ENCODE peak calls at places on chromosomes 11 and 22, in four cellular contexts. C is mammary epithelial cell; K is pancreas; B is CD8-positive, alpha-beta T cell. M is an unnamed sample.

GRCh38 chr22:49959782-49960158 is 802 bp upstream of the PIM3 start:
- DNase-seq in C (peak; percentile 76), K (peak; percentile 55), B (no peak), M (peak; percentile 38)

GRCh38 chr22:30396871-30397655 is at the start of gene SEC14L2:
- DNase-seq in C (peak; percentile 57), K (peak; percentile 60), B (peak; percentile 74), M (peak; percentile 53)

GRCh38 chr11:120350637-120351036 is 14.4 kb downstream of the ARHGEF12 start:
- DNase-seq in C (no peak), K (no peak), B (no peak), M (no peak)

GRCh38 chr22:25749420-25750169 is 7.6 kb downstream of the MYO18B start:
- DNase-seq in C (no peak), K (no peak), B (no peak), M (no peak)

GRCh38 chr11:20276661-20277000 is 86.9 kb upstream of the HTATIP2 start:
- DNase-seq in C (no peak), K (no peak), B (no peak), M (no peak)

GRCh38 chr11:92837595-92837994 is 131.9 kb upstream of the MTNR1B start:
- DNase-seq in C (peak; percentile 88), K (no peak), B (no peak), M (no peak)

GRCh38 chr11:61339490-61339878 is 6.5 kb downstream of the TKFC start:
- DNase-seq in C (no peak), K (no peak), B (no peak), M (no peak)

GRCh38 chr11:2268911-2269600 is 1.3 kb downstream of the ASCL2 start:
- DNase-seq in C (peak; percentile 47), K (no peak), B (peak; percentile 63), M (peak; percentile 73)

GRCh38 chr22:43228330-43228729 is 41.4 kb upstream of the TTLL12 start:
- DNase-seq in C (no peak), K (no peak), B (peak; percentile 26), M (peak; percentile 11)

GRCh38 chr22:39250838-39251237 is 6.1 kb upstream of the PDGFB start:
- DNase-seq in C (no peak), K (no peak), B (no peak), M (no peak)

GRCh38 chr22:28759861-28760560 is 12.5 kb upstream of the CCDC117 start:
- DNase-seq in C (peak; percentile 20), K (no peak), B (no peak), M (no peak)

GRCh38 chr11:8309862-8310261 is 46.2 kb upstream of the LMO1 start:
- DNase-seq in C (no peak), K (no peak), B (no peak), M (no peak)

GRCh38 chr11:358129-358805 is 11.0 kb upstream of the B4GALNT4 start:
- DNase-seq in C (no peak), K (no peak), B (no peak), M (no peak)

GRCh38 chr11:105000797-105001196 is 22.2 kb downstream of the CASP5 start:
- DNase-seq in C (no peak), K (no peak), B (peak; percentile 60), M (no peak)

GRCh38 chr22:24105661-24106060 is 75.6 kb upstream of the SUSD2 start:
- DNase-seq in C (no peak), K (no peak), B (no peak), M (no peak)

GRCh38 chr11:36750349-36750748 is 152.3 kb upstream of the RAG2 start:
- DNase-seq in C (no peak), K (no peak), B (no peak), M (no peak)

GRCh38 chr11:29816359-29816758 is 200.5 kb downstream of the KCNA4 start:
- DNase-seq in C (no peak), K (no peak), B (no peak), M (no peak)

GRCh38 chr11:23403210-23404185 is 543.2 kb upstream of the CCDC179 start:
- DNase-seq in C (no peak), K (peak; percentile 11), B (no peak), M (no peak)

GRCh38 chr11:131886201-131886600 is 515.8 kb downstream of the NTM start:
- DNase-seq in C (peak; percentile 25), K (no peak), B (no peak), M (no peak)

GRCh38 chr11:126518130-126518995 is 162.9 kb downstream of the ST3GAL4 start:
- DNase-seq in C (no peak), K (no peak), B (no peak), M (no peak)

GRCh38 chr22:21703684-21704316 is 31.8 kb downstream of the YPEL1 start:
- DNase-seq in C (no peak), K (no peak), B (no peak), M (no peak)

GRCh38 chr11:6544921-6545850 is 48.1 kb downstream of the DNHD1 start:
- DNase-seq in C (no peak), K (peak; percentile 37), B (no peak), M (no peak)

GRCh38 chr11:75275581-75275980 is 35.0 kb downstream of the TPBGL start:
- DNase-seq in C (no peak), K (no peak), B (peak; percentile 76), M (no peak)

GRCh38 chr22:37472418-37473006 is 13.7 kb downstream of the MFNG start:
- DNase-seq in C (no peak), K (no peak), B (peak; percentile 64), M (peak; percentile 32)

GRCh38 chr11:126898802-126899201 is 101.8 kb downstream of the KIRREL3 start:
- DNase-seq in C (no peak), K (no peak), B (no peak), M (no peak)

GRCh38 chr11:121652982-121653381 is 200.2 kb upstream of the SORL1-AS1 start:
- DNase-seq in C (no peak), K (no peak), B (no peak), M (no peak)

GRCh38 chr11:61488651-61489291 is 19.8 kb upstream of the LRRC10B start:
- DNase-seq in C (peak; percentile 32), K (peak; percentile 66), B (no peak), M (no peak)

GRCh38 chr11:9208726-9209501 is 56.2 kb downstream of the DENND5A start:
- DNase-seq in C (peak; percentile 41), K (no peak), B (no peak), M (no peak)

GRCh38 chr11:8942518-8943066 is at the start of gene ASCL3:
- DNase-seq in C (no peak), K (no peak), B (no peak), M (no peak)

GRCh38 chr11:128607819-128608218 is 20.5 kb upstream of the ETS1 start:
- DNase-seq in C (no peak), K (no peak), B (no peak), M (no peak)

GRCh38 chr11:128615076-128615475 is 27.7 kb upstream of the ETS1 start:
- DNase-seq in C (no peak), K (no peak), B (no peak), M (no peak)

GRCh38 chr11:128608732-128609131 is 21.4 kb upstream of the ETS1 start:
- DNase-seq in C (no peak), K (no peak), B (no peak), M (no peak)

GRCh38 chr11:128613300-128613995 is 26.1 kb upstream of the ETS1 start:
- DNase-seq in C (no peak), K (no peak), B (no peak), M (no peak)

DNA sequence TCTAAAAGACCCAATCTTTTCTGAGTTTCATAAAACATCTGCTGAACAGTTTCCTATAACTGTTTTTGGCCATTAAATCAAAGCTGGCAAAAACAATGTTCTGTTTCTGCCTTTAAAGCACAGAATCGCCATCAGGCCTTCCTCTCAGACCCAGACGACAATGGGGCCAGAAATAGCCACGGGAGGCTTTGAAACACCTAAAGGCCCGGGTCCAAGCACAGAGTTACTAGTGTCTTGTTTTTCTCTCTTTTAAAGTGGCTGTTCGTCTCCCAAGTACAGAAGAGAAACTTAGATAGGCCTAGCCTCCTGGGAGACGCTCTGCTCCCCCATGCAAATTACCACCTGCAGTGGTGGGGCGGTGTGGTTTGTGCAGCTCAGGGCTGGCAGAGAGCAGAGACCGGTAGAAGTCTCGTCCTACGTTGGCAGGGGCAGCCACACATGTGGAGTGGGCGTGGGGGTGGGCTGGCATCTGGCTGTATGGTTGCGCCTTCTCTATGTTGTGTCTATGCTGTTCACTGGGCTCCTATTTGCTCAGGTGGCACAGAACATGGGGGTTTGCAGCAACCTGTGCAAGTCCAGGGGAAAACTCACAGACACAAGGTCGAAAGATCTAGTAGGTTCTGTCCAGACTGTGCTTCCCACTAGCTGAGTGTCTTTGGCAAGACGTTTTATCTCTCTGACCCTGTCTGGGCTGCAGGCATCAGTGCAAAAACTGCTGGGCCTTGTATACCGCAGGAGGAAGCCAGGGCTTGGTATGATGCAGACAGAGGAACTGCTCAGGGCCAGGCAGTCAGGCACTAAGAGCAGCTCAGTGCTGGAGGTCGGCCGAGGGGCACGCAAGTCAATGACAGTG is 23.6 kb upstream of the ETS1 start:
- DNase-seq in C (no peak), K (no peak), B (peak; percentile 71), M (no peak)
- H3K27ac ChIP-seq in C (no peak overlapping the region), K (no peak overlapping the region), B (peak overlapping the region; percentile 50), M (no peak overlapping the region)

DNA sequence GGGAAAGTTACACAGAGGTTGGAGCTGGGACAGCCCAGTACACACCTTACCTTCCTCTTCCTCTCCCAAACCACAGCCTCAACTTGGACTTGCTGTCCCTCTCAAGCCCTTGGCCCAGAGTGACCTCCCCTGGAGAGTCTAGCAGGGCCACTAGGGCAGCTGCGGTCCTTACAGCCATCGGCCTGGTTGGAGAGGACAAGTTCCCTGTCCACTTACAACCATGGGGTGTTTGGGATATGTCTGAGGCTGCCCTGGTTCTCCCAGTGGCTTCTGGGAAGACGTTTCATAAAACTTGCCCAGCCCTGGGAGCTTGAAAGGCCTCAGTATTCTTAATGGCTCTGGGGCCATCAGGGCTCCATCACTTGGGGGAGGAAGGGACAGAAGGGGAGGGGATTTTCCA is 13.1 kb upstream of the DGKZ start:
- DNase-seq in C (no peak), K (no peak), B (no peak), M (no peak)
- H3K27ac ChIP-seq in C (no peak overlapping the region), K (no peak overlapping the region), B (no peak overlapping the region), M (no peak overlapping the region)

GRCh38 chr11:86592659-86593451 is 79.6 kb downstream of the ME3 start:
- DNase-seq in C (peak; percentile 81), K (peak; percentile 69), B (peak; percentile 57), M (peak; percentile 87)

GRCh38 chr11:86595401-86595800 is 77.0 kb downstream of the ME3 start:
- DNase-seq in C (no peak), K (no peak), B (no peak), M (no peak)

GRCh38 chr11:86593833-86594232 is 78.6 kb downstream of the ME3 start:
- DNase-seq in C (no peak), K (no peak), B (no peak), M (no peak)

GRCh38 chr11:86596861-86597632 is 75.4 kb downstream of the ME3 start:
- DNase-seq in C (no peak), K (no peak), B (no peak), M (no peak)

GRCh38 chr11:86594746-86595145 is 77.7 kb downstream of the ME3 start:
- DNase-seq in C (peak; percentile 84), K (no peak), B (no peak), M (peak; percentile 56)
- H3K27ac ChIP-seq in C (peak overlapping the region; percentile 14), K (no peak overlapping the region), B (no peak overlapping the region), M (no peak overlapping the region)

GRCh38 chr11:119099707-119100106 is 1.9 kb downstream of the DPAGT1 start:
- DNase-seq in C (no peak), K (no peak), B (no peak), M (no peak)

GRCh38 chr11:119101759-119102423 is at the start of gene DPAGT1:
- DNase-seq in C (peak; percentile 97), K (peak; percentile 94), B (peak; percentile 82), M (peak; percentile 92)

GRCh38 chr11:119101367-119101758 is 290 bp downstream of the DPAGT1 start:
- DNase-seq in C (no peak), K (no peak), B (no peak), M (no peak)

GRCh38 chr11:119100960-119101349 is 698 bp downstream of the DPAGT1 start:
- DNase-seq in C (no peak), K (no peak), B (no peak), M (no peak)

GRCh38 chr11:119100246-119100959 is 1.2 kb downstream of the DPAGT1 start:
- DNase-seq in C (peak; percentile 48), K (no peak), B (no peak), M (no peak)
- H3K27ac ChIP-seq in C (peak overlapping the region; percentile 4), K (no peak overlapping the region), B (no peak overlapping the region), M (peak overlapping the region; percentile 97)

M was measured in RWPE1.